ENCODE peak calls at places on chromosome 15, in six cellular contexts. N is BE2C, J is A549, Z is IMR-90, T is fibroblast of mammary gland, B is bronchial epithelial cell. M is an unnamed sample.
A peak's percentile ranks its signal among the peaks of the same experiment; 100 is the strongest.

GRCh38 chr15:74584779-74585178 is 30.9 kb upstream of the CLK3 start:
- DNase-seq in B (no peak), J (no peak), N (peak; percentile 79), Z (no peak), T (no peak), M (no peak)

GRCh38 chr15:69996321-69996720 is 101.4 kb downstream of the TLE3 start:
- DNase-seq in J (no peak), B (no peak), N (no peak), Z (no peak), T (no peak), M (no peak)

GRCh38 chr15:49410660-49411059 is 12.4 kb upstream of the FGF7 start:
- DNase-seq in Z (no peak), J (no peak), B (no peak), T (peak; percentile 56), N (no peak), M (no peak)

GRCh38 chr15:78626611-78627010 is 5.8 kb upstream of the CHRNA3 start:
- DNase-seq in N (no peak), Z (no peak), B (no peak), J (no peak), T (no peak), M (no peak)

GRCh38 chr15:70892002-70892911 is at the start of the genes LRRC49 and THAP10:
- DNase-seq in B (peak; percentile 92), J (peak; percentile 80), Z (peak; percentile 98), T (peak; percentile 98), N (peak; percentile 91), M (peak; percentile 94)

GRCh38 chr15:33009026-33009425 is 185.5 kb downstream of the FMN1 start:
- DNase-seq in Z (no peak), T (no peak), N (no peak), J (no peak), B (no peak), M (no peak)

GRCh38 chr15:92669432-92669831 is 13.9 kb upstream of the FAM174B start:
- DNase-seq in N (no peak), B (no peak), T (no peak), J (no peak), Z (no peak), M (no peak)

GRCh38 chr15:36590838-36591237 is 11.4 kb downstream of the CDIN1 start:
- DNase-seq in J (no peak), T (peak; percentile 90), B (peak; percentile 82), Z (peak; percentile 96), N (no peak), M (peak; percentile 71)

GRCh38 chr15:100693451-100693850 is 91.1 kb downstream of the ASB7 start:
- DNase-seq in B (peak; percentile 80), T (no peak), Z (no peak), J (no peak), N (no peak), M (no peak)

GRCh38 chr15:49103002-49103401 is 52.4 kb downstream of the COPS2 start:
- DNase-seq in Z (peak; percentile 69), T (peak; percentile 72), J (no peak), B (peak; percentile 17), N (no peak), M (peak; percentile 30)

GRCh38 chr15:35023794-35024193 is 35.7 kb upstream of the ZNF770 start:
- DNase-seq in N (no peak), J (no peak), Z (no peak), T (peak; percentile 6), B (peak; percentile 47), M (no peak)

GRCh38 chr15:62758126-62758951 is 284.2 kb upstream of the TPM1 start:
- DNase-seq in J (peak; percentile 31), Z (peak; percentile 90), T (peak; percentile 87), B (peak; percentile 88), N (no peak), M (peak; percentile 90)

GRCh38 chr15:78682693-78683410 is 41.8 kb upstream of the CHRNB4 start:
- DNase-seq in J (no peak), Z (no peak), B (no peak), T (no peak), N (no peak), M (no peak)

GRCh38 chr15:94327356-94327936 is 96.1 kb downstream of the MCTP2 start:
- DNase-seq in B (peak; percentile 49), Z (peak; percentile 50), J (peak; percentile 39), T (peak; percentile 48), N (peak; percentile 19), M (peak; percentile 69)

GRCh38 chr15:27985099-27985498 is 114.0 kb downstream of the OCA2 start:
- DNase-seq in T (no peak), B (no peak), N (no peak), J (no peak), Z (no peak), M (no peak)

GRCh38 chr15:62625421-62626033 is 417.0 kb upstream of the TPM1 start:
- DNase-seq in B (no peak), N (peak; percentile 53), J (no peak), T (peak; percentile 79), Z (peak; percentile 32), M (no peak)

GRCh38 chr15:73972984-73973682 is 19.0 kb downstream of the STOML1 start:
- DNase-seq in J (peak; percentile 62), N (peak; percentile 91), T (peak; percentile 82), Z (peak; percentile 73), B (peak; percentile 68), M (peak; percentile 88)

GRCh38 chr15:74193905-74194304 is 8.7 kb downstream of the STRA6 start:
- DNase-seq in N (no peak), B (no peak), T (no peak), J (no peak), Z (no peak), M (no peak)

GRCh38 chr15:26261413-26261812 is 398.3 kb upstream of the ATP10A start:
- DNase-seq in N (no peak), B (no peak), J (no peak), T (no peak), Z (no peak), M (no peak)

GRCh38 chr15:48029656-48030055 is 91.1 kb upstream of the SLC24A5 start:
- DNase-seq in B (no peak), Z (no peak), N (no peak), T (no peak), J (no peak), M (no peak)

GRCh38 chr15:65655026-65655425 is 33.3 kb downstream of the SLC24A1 start:
- DNase-seq in T (peak; percentile 51), N (no peak), Z (peak; percentile 13), B (peak; percentile 80), J (no peak), M (peak; percentile 47)

GRCh38 chr15:69226028-69226355 is 65.6 kb downstream of the GLCE start:
- DNase-seq in T (no peak), B (no peak), Z (no peak), J (no peak), N (no peak), M (no peak)

GRCh38 chr15:51077565-51078153 is 17.0 kb downstream of the TNFAIP8L3 start:
- DNase-seq in B (peak; percentile 35), J (no peak), T (peak; percentile 70), N (peak; percentile 49), Z (no peak), M (peak; percentile 81)

GRCh38 chr15:40828447-40829036 is at the start of gene PPP1R14D:
- DNase-seq in N (no peak), Z (no peak), J (no peak), T (no peak), B (no peak), M (no peak)

GRCh38 chr15:92098869-92099268 is 245.4 kb downstream of the SLCO3A1 start:
- DNase-seq in J (no peak), Z (no peak), T (peak; percentile 11), N (no peak), B (no peak), M (no peak)

GRCh38 chr15:31352911-31353811 is 26.5 kb downstream of the KLF13 start:
- DNase-seq in N (peak; percentile 60), J (no peak), B (no peak), T (peak; percentile 87), Z (peak; percentile 82), M (peak; percentile 87)

GRCh38 chr15:78702609-78703332 is 61.8 kb upstream of the CHRNB4 start:
- DNase-seq in B (peak; percentile 37), N (no peak), T (no peak), J (no peak), Z (no peak), M (no peak)

GRCh38 chr15:101452572-101452971 is 36.9 kb downstream of the PCSK6 start:
- DNase-seq in T (no peak), J (no peak), Z (no peak), N (peak; percentile 61), B (no peak), M (no peak)

GRCh38 chr15:82536409-82537350 is 3.6 kb downstream of the RPS17 start:
- DNase-seq in B (no peak), N (no peak), Z (no peak), J (no peak), T (no peak), M (peak; percentile 25)

GRCh38 chr15:42549052-42549491 is 434 bp downstream of the HAUS2 start:
- DNase-seq in B (peak; percentile 35), J (peak; percentile 27), Z (peak; percentile 12), T (peak; percentile 39), N (peak; percentile 39), M (peak; percentile 33)

GRCh38 chr15:59371458-59372351 is 966 bp downstream of the MYO1E start:
- DNase-seq in T (no peak), J (peak; percentile 46), N (peak; percentile 9), B (no peak), Z (no peak), M (peak; percentile 25)

GRCh38 chr15:58357529-58358476 is 74.0 kb upstream of the LIPC start:
- DNase-seq in N (no peak), Z (peak; percentile 76), B (peak; percentile 58), T (peak; percentile 27), J (no peak), M (peak; percentile 20)

GRCh38 chr15:94126999-94127398 is 104.4 kb upstream of the MCTP2 start:
- DNase-seq in T (no peak), J (no peak), N (no peak), B (no peak), Z (no peak), M (no peak)

GRCh38 chr15:44713006-44713966 is 2.0 kb downstream of the B2M start:
- DNase-seq in Z (peak; percentile 43), B (peak; percentile 41), N (no peak), T (peak; percentile 51), J (peak; percentile 36), M (peak; percentile 67)
- TF ChIP-seq CTCF in Z (peak; percentile 51), B (peak; percentile 18), N (peak; percentile 59), T (peak; percentile 30), J (peak; percentile 42), M (peak; percentile 46)

GRCh38 chr15:89150762-89151305 is 62.6 kb downstream of the ABHD2 start:
- DNase-seq in J (no peak), T (no peak), B (no peak), N (no peak), Z (no peak), M (no peak)
- H3K4me3 ChIP-seq in J (no peak overlapping the region), T (no peak overlapping the region), B (no peak overlapping the region), N (no peak overlapping the region), Z (no peak overlapping the region), M (no peak overlapping the region)

DNA sequence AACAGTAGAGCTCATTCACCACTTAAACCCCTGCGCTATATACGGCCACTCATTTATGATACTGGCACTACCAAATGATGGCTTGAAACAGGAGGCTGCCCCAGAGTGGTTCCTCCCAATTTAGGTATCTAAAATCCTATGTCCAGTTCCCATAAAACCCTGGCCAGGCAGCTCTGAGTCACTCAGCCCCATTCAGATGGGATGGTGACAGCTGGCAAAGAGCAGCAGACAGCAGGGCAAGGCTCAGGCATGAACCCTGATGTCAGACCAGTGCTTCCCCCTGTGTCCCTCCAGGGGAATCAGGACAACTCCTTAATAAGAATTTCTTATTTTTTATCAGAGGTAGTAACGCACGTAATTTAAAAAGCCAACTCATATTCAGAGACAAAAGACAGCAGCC is 77.2 kb upstream of the RNU6-1 start:
- DNase-seq in T (no peak), B (no peak), N (no peak), Z (no peak), J (no peak), M (no peak)
- TF ChIP-seq CTCF in T (no peak), B (no peak), N (no peak), Z (no peak), J (no peak), M (no peak)

GRCh38 chr15:85782112-85782511 is 12.6 kb downstream of the KLHL25 start:
- DNase-seq in N (no peak), T (no peak), J (no peak), Z (peak; percentile 6), B (no peak), M (no peak)
- H3K4me3 ChIP-seq in N (no peak overlapping the region), T (no peak overlapping the region), J (no peak overlapping the region), Z (no peak overlapping the region), B (no peak overlapping the region), M (no peak overlapping the region)

M was measured in choroid plexus epithelial cell.